ENCODE peak calls at places on chromosomes 7 and 10, in eight cellular contexts. U is coronary artery; K is CD8-positive, alpha-beta T cell; J is heart left ventricle; S is lung; Q is hepatocyte; Y is AG04450; W is pancreas. N is an unnamed sample.

GRCh38 chr10:64586930-64587503 is 1065.8 kb downstream of the REEP3 start:
- DNase-seq in Y (no peak), W (no peak), J (no peak), K (no peak), U (no peak), Q (no peak), S (no peak), N (no peak)

GRCh38 chr7:15874774-15875173 is 188.3 kb upstream of the MEOX2 start:
- DNase-seq in Y (no peak), W (no peak), S (no peak), J (no peak), U (no peak), K (no peak), Q (no peak), N (peak; percentile 17)

GRCh38 chr10:103451091-103451801 is 924 bp downstream of the CALHM2 start:
- DNase-seq in Q (no peak), Y (no peak), K (peak; percentile 21), U (peak; percentile 89), J (peak; percentile 88), W (no peak), S (peak; percentile 59), N (no peak)

GRCh38 chr7:46369933-46370654 is 449.0 kb upstream of the IGFBP3 start:
- DNase-seq in Q (peak; percentile 22), W (no peak), Y (peak; percentile 71), S (no peak), U (no peak), J (no peak), K (no peak), N (peak; percentile 94)

GRCh38 chr7:5437987-5438386 is 14.4 kb upstream of the TNRC18 start:
- DNase-seq in K (no peak), Y (no peak), W (no peak), U (no peak), J (no peak), Q (no peak), S (no peak), N (no peak)

GRCh38 chr7:96152706-96153105 is 169.2 kb downstream of the SLC25A13 start:
- DNase-seq in U (no peak), S (no peak), K (no peak), Y (no peak), J (no peak), W (no peak), Q (no peak), N (no peak)

GRCh38 chr7:33701189-33701740 is 204.1 kb upstream of the BMPER start:
- DNase-seq in W (no peak), Y (no peak), Q (no peak), S (no peak), U (no peak), J (no peak), K (no peak), N (no peak)

GRCh38 chr10:3625959-3626751 is 158.9 kb downstream of the KLF6 start:
- DNase-seq in W (no peak), Q (no peak), Y (peak; percentile 75), J (no peak), S (no peak), U (no peak), K (no peak), N (no peak)

DNA sequence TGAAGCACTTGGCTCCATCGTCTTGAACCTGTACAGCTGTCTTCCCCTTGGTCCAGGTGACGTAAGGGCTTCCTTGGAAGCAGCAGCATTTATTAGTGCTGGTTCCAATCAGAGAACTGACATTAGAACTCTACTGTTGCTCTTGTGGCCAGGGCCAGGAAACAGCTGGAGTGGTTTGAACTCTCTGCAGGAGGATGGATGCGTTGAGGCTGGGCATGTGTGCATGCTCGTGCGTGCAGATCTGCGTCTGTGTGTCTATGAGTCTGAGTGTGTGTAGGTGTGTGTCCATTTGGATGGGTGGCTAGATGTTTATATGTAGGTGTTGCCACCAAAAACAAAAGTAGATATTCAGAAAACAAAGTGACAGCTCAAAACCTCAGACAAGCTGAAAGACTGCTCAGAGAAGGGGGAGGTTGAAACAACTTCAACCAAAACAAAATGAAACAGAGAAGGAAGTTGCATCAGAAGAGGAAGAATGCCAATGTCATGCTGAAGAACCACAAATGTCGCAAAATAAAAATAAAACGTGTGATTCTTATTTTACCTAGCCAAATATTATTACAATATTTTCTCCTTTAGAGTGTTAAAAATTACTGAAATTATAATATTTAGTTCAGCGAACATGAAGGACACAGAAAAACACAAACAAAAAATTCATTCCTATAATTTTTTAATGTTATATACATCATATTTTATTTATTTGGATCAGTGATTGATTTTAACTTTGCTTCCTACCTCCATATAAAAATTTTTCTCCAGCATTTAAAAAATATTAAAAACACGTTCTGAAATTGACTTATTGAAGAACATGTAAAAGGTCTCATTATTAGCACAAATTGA is 96.1 kb upstream of the MKLN1 start:
- DNase-seq in W (no peak), U (no peak), Q (no peak), Y (peak; percentile 41), S (no peak), K (peak; percentile 38), J (no peak), N (no peak)
- H3K27ac ChIP-seq in W (no peak overlapping the region), U (no peak overlapping the region), Q (no peak overlapping the region), Y (peak overlapping the region; percentile 23), S (peak overlapping the region; percentile 84), K (peak overlapping the region; percentile 63), J (peak overlapping the region; percentile 58), N (no peak overlapping the region)

GRCh38 chr10:114545071-114545470 is 113.0 kb downstream of the ABLIM1 start:
- DNase-seq in J (no peak), K (no peak), U (no peak), Q (no peak), Y (no peak), S (no peak), W (no peak), N (no peak)
- H3K4me3 ChIP-seq in J (no peak overlapping the region), K (no peak overlapping the region), U (no peak overlapping the region), Q (no peak overlapping the region), Y (no peak overlapping the region), S (no peak overlapping the region), W (no peak overlapping the region), N (no peak overlapping the region)

GRCh38 chr10:48535416-48536225 is 69.3 kb downstream of the ARHGAP22 start:
- DNase-seq in Y (no peak), J (no peak), S (no peak), W (no peak), Q (no peak), K (no peak), U (peak; percentile 56), N (no peak)
- TF ChIP-seq CTCF in Y (peak; percentile 11), J (no peak), S (no peak), W (no peak), Q (no peak), K (no peak), U (no peak), N (no peak)

GRCh38 chr10:93068411-93069244 is 5.1 kb upstream of the CYP26A1 start:
- DNase-seq in S (no peak), Y (no peak), J (peak; percentile 59), K (no peak), Q (no peak), U (no peak), W (no peak), N (peak; percentile 60)

GRCh38 chr10:93071177-93071472 is 2.6 kb upstream of the CYP26A1 start:
- DNase-seq in U (no peak), J (no peak), Y (no peak), S (no peak), W (no peak), K (no peak), Q (no peak), N (no peak)

GRCh38 chr10:93067443-93068365 is 6.0 kb upstream of the CYP26A1 start:
- DNase-seq in Y (no peak), K (no peak), Q (no peak), S (no peak), J (no peak), U (no peak), W (no peak), N (no peak)

GRCh38 chr10:93070378-93071176 is 3.1 kb upstream of the CYP26A1 start:
- DNase-seq in J (no peak), Y (no peak), Q (no peak), S (peak; percentile 18), W (no peak), U (no peak), K (no peak), N (no peak)

DNA sequence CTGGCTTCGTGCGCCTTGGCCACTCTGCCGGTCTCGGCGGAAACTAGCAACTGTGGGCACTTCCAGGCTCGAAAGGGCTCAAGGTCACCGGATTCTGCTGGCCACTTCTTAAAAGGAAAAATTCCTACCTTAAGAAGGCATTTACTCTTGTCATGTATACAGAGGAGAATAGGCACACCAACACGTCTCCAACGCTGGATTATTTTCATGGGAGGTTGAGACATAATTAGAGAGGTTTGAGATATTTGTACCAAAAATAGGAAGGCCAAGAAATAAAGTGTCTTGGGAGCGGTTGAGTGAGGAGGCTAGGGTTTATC is 4.5 kb upstream of the CYP26A1 start:
- DNase-seq in K (no peak), Y (no peak), U (no peak), J (no peak), S (no peak), W (no peak), Q (no peak), N (no peak)
- H3K27ac ChIP-seq in K (no peak overlapping the region), Y (no peak overlapping the region), U (no peak overlapping the region), J (no peak overlapping the region), S (no peak overlapping the region), W (no peak overlapping the region), Q (no peak overlapping the region), N (no peak overlapping the region)